ENCODE peak calls at places on chromosomes 11 and 22, in ten cellular contexts. C is SJSA1; J is tibial artery; R is transverse colon; D is ovary; G is CD8-positive, alpha-beta T cell; U is heart left ventricle; A is neural progenitor cell; S is thoracic aorta; L is left lung. O is an unnamed sample.
A peak's percentile ranks its signal among the peaks of the same experiment; 100 is the strongest.

GRCh38 chr22:31241200-31241599 is 29.1 kb downstream of the LIMK2 start:
- DNase-seq in U (no peak), D (no peak), R (no peak), L (no peak), J (no peak), C (no peak), S (no peak), A (no peak), G (no peak), O (no peak)

GRCh38 chr11:26622201-26622600 is 50.1 kb upstream of the MUC15 start:
- DNase-seq in C (no peak), J (no peak), S (no peak), U (no peak), D (no peak), L (no peak), G (no peak), R (no peak), A (no peak), O (no peak)

GRCh38 chr22:38873469-38874411 is 1.7 kb upstream of the CBX6 start:
- DNase-seq in A (no peak), D (no peak), J (peak; percentile 59), U (no peak), L (no peak), C (no peak), R (no peak), S (no peak), G (peak; percentile 69), O (peak; percentile 56)

GRCh38 chr11:65793144-65793581 is 6.3 kb downstream of the OVOL1 start:
- DNase-seq in D (no peak), J (no peak), C (no peak), G (no peak), A (no peak), L (peak; percentile 65), R (peak; percentile 88), U (no peak), S (no peak), O (no peak)

GRCh38 chr22:49325531-49326395 is 501.9 kb downstream of the BRD1 start:
- DNase-seq in C (peak; percentile 29), D (no peak), A (no peak), R (no peak), L (peak; percentile 14), S (no peak), J (no peak), G (no peak), U (no peak), O (no peak)

GRCh38 chr11:6925636-6926207 is 504 bp upstream of the ZNF215 start:
- DNase-seq in U (no peak), C (no peak), R (no peak), L (no peak), S (no peak), G (no peak), J (no peak), A (peak; percentile 42), D (no peak), O (no peak)

GRCh38 chr11:91823252-91823830 is 401.3 kb upstream of the FAT3 start:
- DNase-seq in D (no peak), C (no peak), L (no peak), R (no peak), U (no peak), A (no peak), J (no peak), G (no peak), S (no peak), O (no peak)

GRCh38 chr11:66979336-66979980 is 4.4 kb downstream of the C11orf86 start:
- DNase-seq in C (no peak), L (no peak), S (no peak), A (no peak), U (no peak), G (no peak), D (no peak), J (no peak), R (no peak), O (no peak)

GRCh38 chr22:50418624-50419023 is 56.2 kb downstream of the SBF1 start:
- DNase-seq in L (no peak), U (no peak), J (no peak), R (no peak), A (no peak), C (no peak), G (no peak), D (no peak), S (no peak), O (no peak)

GRCh38 chr11:112298535-112298934 is 37.9 kb upstream of the PLET1 start:
- DNase-seq in J (peak; percentile 75), U (peak; percentile 79), D (no peak), S (no peak), L (no peak), R (no peak), C (no peak), A (no peak), G (no peak), O (no peak)

GRCh38 chr11:45368697-45369096 is 82.6 kb upstream of the SYT13 start:
- DNase-seq in J (no peak), R (no peak), D (no peak), G (no peak), U (no peak), L (no peak), A (no peak), S (no peak), C (no peak), O (no peak)

GRCh38 chr11:128069665-128070064 is 517.7 kb downstream of the ETS1 start:
- DNase-seq in L (no peak), R (no peak), A (no peak), C (no peak), D (no peak), S (no peak), J (no peak), G (no peak), U (no peak), O (no peak)

GRCh38 chr11:31412946-31413345 is 43.3 kb downstream of the DNAJC24 start:
- DNase-seq in S (no peak), L (no peak), R (no peak), G (no peak), C (no peak), J (no peak), D (no peak), U (no peak), A (no peak), O (no peak)

GRCh38 chr22:24137595-24137994 is 43.7 kb upstream of the SUSD2 start:
- DNase-seq in L (no peak), D (no peak), U (no peak), R (no peak), G (no peak), A (no peak), C (no peak), J (no peak), S (no peak), O (no peak)

DNA sequence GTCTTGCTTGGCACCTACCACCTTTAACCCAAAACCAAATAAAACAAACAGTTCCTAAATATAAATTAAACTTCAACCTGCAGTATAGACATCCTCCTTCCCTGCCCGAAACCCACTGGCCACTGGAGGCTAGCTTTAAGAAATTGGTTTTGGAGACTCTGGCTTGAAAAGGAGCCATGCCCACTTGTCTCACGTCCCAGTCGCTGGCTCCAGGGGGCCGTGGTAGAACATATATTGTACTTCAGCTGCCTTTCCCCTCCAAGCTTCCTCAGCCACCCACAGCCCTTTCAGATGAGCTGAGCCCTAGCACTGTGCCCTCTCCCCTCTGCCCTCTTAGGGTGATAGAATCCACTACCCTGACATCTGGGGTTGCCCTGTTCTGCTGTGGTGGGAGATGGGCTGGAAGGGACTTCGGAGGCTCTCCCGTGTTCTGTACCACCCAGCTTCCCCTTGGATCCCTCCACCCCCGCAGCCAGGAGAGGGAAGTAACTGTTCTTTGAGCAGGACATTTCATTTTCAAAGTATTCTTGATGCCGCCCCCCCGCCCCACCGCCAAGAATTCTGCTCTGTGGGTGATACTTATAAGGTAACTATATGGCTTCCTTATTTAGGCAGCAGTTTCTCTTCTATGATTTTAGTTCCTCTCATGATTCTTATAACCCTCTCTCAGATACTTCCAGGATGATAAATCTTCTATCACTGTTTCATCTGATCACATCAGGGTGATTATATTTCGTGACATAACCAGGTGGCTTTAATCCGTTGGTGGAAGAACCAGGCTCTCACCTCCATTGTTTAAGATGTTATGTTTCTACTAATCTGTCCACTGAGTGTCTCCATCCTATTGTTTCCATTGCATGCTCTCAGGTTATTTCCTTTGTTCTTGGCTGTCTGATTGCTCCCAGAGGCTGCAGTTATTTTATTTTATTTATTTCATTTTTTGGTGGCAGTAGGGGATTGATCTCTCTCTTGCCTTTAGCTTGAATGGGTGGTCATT is 24.0 kb downstream of the ZBTB16 start:
- DNase-seq in G (no peak), C (no peak), U (no peak), R (no peak), L (no peak), J (no peak), D (no peak), A (no peak), S (no peak), O (no peak)
- H3K27ac ChIP-seq in G (no peak overlapping the region), C (no peak overlapping the region), U (peak overlapping the region; percentile 85), R (peak overlapping the region; percentile 76), L (peak overlapping the region; percentile 41), J (peak overlapping the region; percentile 78), D (peak overlapping the region; percentile 54), A (no peak overlapping the region), S (peak overlapping the region; percentile 80), O (no peak overlapping the region)

GRCh38 chr11:121566279-121567168 is 113.8 kb upstream of the SORL1-AS1 start:
- DNase-seq in A (no peak), J (no peak), G (no peak), U (no peak), C (no peak), D (no peak), R (no peak), L (no peak), S (no peak), O (no peak)
- H3K27me3 ChIP-seq in A (no peaks in the 10 kb centered on the region), J (no peaks in the 10 kb centered on the region), G (no peaks in the 10 kb centered on the region), U (no peaks in the 10 kb centered on the region), C (no peaks in the 10 kb centered on the region), D (no peaks in the 10 kb centered on the region), R (no peaks in the 10 kb centered on the region), L (no peaks in the 10 kb centered on the region), S (no peaks in the 10 kb centered on the region), O (no peaks in the 10 kb centered on the region)

GRCh38 chr11:114059984-114060401 is 482 bp downstream of the ZBTB16 start:
- DNase-seq in L (peak; percentile 40), J (no peak), G (no peak), A (peak; percentile 75), U (peak; percentile 55), D (peak; percentile 56), R (peak; percentile 49), C (no peak), S (no peak), O (no peak)
- H3K27ac ChIP-seq in L (peak overlapping the region; percentile 83), J (peak overlapping the region; percentile 97), G (no peak overlapping the region), A (no peak overlapping the region), U (peak overlapping the region; percentile 100), D (peak overlapping the region; percentile 100), R (peak overlapping the region; percentile 97), C (no peak overlapping the region), S (peak overlapping the region; percentile 96), O (peak overlapping the region; percentile 21)

DNA sequence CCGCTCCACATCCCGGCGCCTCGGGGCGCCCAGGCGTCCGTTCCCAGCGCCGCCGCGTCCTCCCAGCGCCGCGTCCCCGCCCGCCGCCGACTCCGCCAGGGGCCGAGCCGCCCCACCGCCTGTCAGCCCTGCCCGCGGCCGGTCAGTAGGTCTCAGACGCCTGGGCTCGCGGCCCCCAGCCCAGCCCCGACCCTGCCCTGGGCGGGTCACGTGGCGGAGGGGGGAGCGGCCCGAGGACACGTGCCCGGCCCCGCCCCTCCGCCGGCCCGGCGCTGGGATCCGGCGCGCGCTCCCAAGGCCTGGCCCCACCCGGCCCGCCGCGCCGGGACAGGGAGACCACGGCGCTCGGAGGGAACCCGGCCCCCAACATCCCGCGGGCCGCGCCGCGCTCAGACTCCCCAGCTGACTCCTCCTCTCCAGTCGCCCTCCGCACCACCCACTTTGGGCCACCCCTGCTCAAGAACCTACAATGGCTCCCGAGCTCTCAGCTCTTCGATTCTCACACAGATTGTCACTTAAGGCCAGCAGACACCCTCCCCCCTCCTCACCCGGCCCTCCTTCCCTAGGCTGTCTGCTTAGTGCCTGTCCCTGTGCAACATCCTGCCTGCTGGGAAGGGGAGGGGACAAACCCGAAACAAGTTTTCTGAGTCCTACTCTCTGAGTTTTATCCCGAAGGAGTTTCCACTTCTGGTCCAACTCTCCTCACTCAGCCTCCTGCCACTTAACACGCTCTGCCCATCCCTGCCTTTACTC is at the start of gene RAB3IL1:
- DNase-seq in C (peak; percentile 66), R (peak; percentile 55), G (no peak), A (peak; percentile 90), S (no peak), L (no peak), D (peak; percentile 81), J (no peak), U (peak; percentile 80), O (peak; percentile 29)
- H3K27me3 ChIP-seq in C (no peaks in the 10 kb centered on the region), R (peaks cover 55% of the 10 kb centered on the region), G (peaks cover 15% of the 10 kb centered on the region), A (peaks cover 41% of the 10 kb centered on the region), S (no peaks in the 10 kb centered on the region), L (no peaks in the 10 kb centered on the region), D (no peaks in the 10 kb centered on the region), J (peaks cover 23% of the 10 kb centered on the region), U (no peaks in the 10 kb centered on the region), O (peaks cover 43% of the 10 kb centered on the region)